ENCODE peak calls at places on chromosomes 13 and 19, in seven cellular contexts. S is ascending aorta, E is foreskin fibroblast, I is colonic mucosa, J is tibial artery, D is fibroblast of lung, X is lung. C is an unnamed sample.

GRCh38 chr19:6196361-6196760 is 60.9 kb downstream of the ACSBG2 start:
- DNase-seq in D (no peak), J (no peak), E (no peak), X (no peak), I (no peak), S (no peak), C (no peak)

GRCh38 chr13:78660130-78660857 is 1.3 kb upstream of the OBI1 start:
- DNase-seq in S (no peak), X (no peak), J (peak; percentile 20), E (no peak), D (peak; percentile 27), I (no peak), C (peak; percentile 33)

GRCh38 chr19:29807178-29807577 is 4.6 kb upstream of the CCNE1 start:
- DNase-seq in S (no peak), I (no peak), J (no peak), X (no peak), D (no peak), E (no peak), C (no peak)

GRCh38 chr19:31963741-31964140 is 381.7 kb upstream of the ZNF507 start:
- DNase-seq in D (no peak), J (no peak), I (no peak), S (no peak), E (no peak), X (no peak), C (no peak)

GRCh38 chr19:35051796-35052195 is 10.3 kb downstream of the HPN start:
- DNase-seq in I (no peak), S (no peak), J (no peak), E (no peak), D (no peak), X (no peak), C (no peak)

GRCh38 chr19:35350591-35350990 is 2.9 kb downstream of the FFAR1 start:
- DNase-seq in J (no peak), S (no peak), E (no peak), D (no peak), X (no peak), I (no peak), C (no peak)

GRCh38 chr19:19372656-19373416 is 32.6 kb upstream of the GATAD2A start:
- DNase-seq in S (peak; percentile 29), I (peak; percentile 89), D (peak; percentile 39), X (peak; percentile 79), J (peak; percentile 68), E (peak; percentile 47), C (peak; percentile 29)

GRCh38 chr13:94073006-94073744 is 406.3 kb downstream of the DCT start:
- DNase-seq in X (no peak), E (peak; percentile 78), I (no peak), D (peak; percentile 91), S (no peak), J (no peak), C (peak; percentile 93)

GRCh38 chr13:32031025-32031814 is at the start of gene FRY:
- DNase-seq in D (peak; percentile 56), S (peak; percentile 20), I (peak; percentile 58), X (peak; percentile 51), E (peak; percentile 35), J (peak; percentile 63), C (peak; percentile 53)

GRCh38 chr19:39971380-39971841 is 446 bp downstream of the PSMC4 start:
- DNase-seq in J (no peak), X (no peak), E (no peak), D (no peak), I (no peak), S (no peak), C (peak; percentile 10)

GRCh38 chr19:44142014-44142523 is 715 bp downstream of the ZNF234 start:
- DNase-seq in S (no peak), X (no peak), J (no peak), D (peak; percentile 44), I (peak; percentile 23), E (peak; percentile 21), C (peak; percentile 45)

GRCh38 chr19:6890938-6891337 is 3.6 kb downstream of the ADGRE1 start:
- DNase-seq in S (no peak), X (no peak), I (no peak), D (no peak), J (no peak), E (no peak), C (no peak)

GRCh38 chr13:35484384-35484783 is 7.9 kb upstream of the MAB21L1 start:
- DNase-seq in X (no peak), E (no peak), J (no peak), D (no peak), I (no peak), S (no peak), C (no peak)

GRCh38 chr19:37007587-37008220 is 70.5 kb upstream of the ZNF420 start:
- DNase-seq in X (peak; percentile 41), J (no peak), D (peak; percentile 71), E (peak; percentile 2), S (no peak), I (peak; percentile 41), C (peak; percentile 67)

GRCh38 chr13:23777571-23777870 is 111.7 kb downstream of the MIPEP start:
- DNase-seq in E (no peak), J (no peak), S (no peak), D (no peak), I (no peak), X (no peak), C (no peak)

GRCh38 chr19:31232871-31233270 is 116.4 kb downstream of the TSHZ3 start:
- DNase-seq in X (no peak), D (peak; percentile 97), E (peak; percentile 91), S (no peak), J (no peak), I (no peak), C (peak; percentile 98)

GRCh38 chr13:79637086-79637763 is 156.3 kb downstream of the NDFIP2 start:
- DNase-seq in S (no peak), X (no peak), E (no peak), J (peak; percentile 35), D (peak; percentile 40), I (no peak), C (no peak)

GRCh38 chr19:7679017-7679720 is 1.5 kb upstream of the TRAPPC5 start:
- DNase-seq in J (no peak), X (no peak), I (no peak), E (no peak), D (no peak), S (no peak), C (no peak)

GRCh38 chr13:98542568-98543379 is 34.1 kb downstream of the STK24 start:
- DNase-seq in X (no peak), E (no peak), D (no peak), I (no peak), J (peak; percentile 46), S (no peak), C (no peak)
- H3K4me3 ChIP-seq in X (no peak overlapping the region), E (no peak overlapping the region), D (no peak overlapping the region), I (no peak overlapping the region), J (peak overlapping the region; percentile 24), S (no peak overlapping the region), C (no peak overlapping the region)

GRCh38 chr13:96025283-96025682 is 27.9 kb downstream of the UGGT2 start:
- DNase-seq in S (no peak), I (no peak), D (peak; percentile 7), J (no peak), X (no peak), E (no peak), C (peak; percentile 29)

GRCh38 chr13:96018135-96018534 is 35.1 kb downstream of the UGGT2 start:
- DNase-seq in D (no peak), J (no peak), E (no peak), S (no peak), I (no peak), X (no peak), C (no peak)

GRCh38 chr13:96020941-96021340 is 32.3 kb downstream of the UGGT2 start:
- DNase-seq in S (no peak), I (peak; percentile 42), E (no peak), X (no peak), J (no peak), D (no peak), C (no peak)

GRCh38 chr13:96020155-96020575 is 33.0 kb downstream of the UGGT2 start:
- DNase-seq in I (peak; percentile 55), S (no peak), J (no peak), D (peak; percentile 80), E (peak; percentile 37), X (no peak), C (peak; percentile 73)
- TF ChIP-seq CTCF in I (peak; percentile 58), S (peak; percentile 30), J (peak; percentile 60), D (peak; percentile 69), E (peak; percentile 55), X (peak; percentile 29), C (peak; percentile 57)

GRCh38 chr13:110388141-110388943 is 81.3 kb downstream of the COL4A2 start:
- DNase-seq in J (no peak), E (no peak), X (peak; percentile 32), S (peak; percentile 65), D (peak; percentile 86), I (no peak), C (peak; percentile 86)
- H3K4me3 ChIP-seq in J (peak overlapping the region; percentile 27), E (no peak overlapping the region), X (no peak overlapping the region), S (peak overlapping the region; percentile 7), D (peak overlapping the region; percentile 5), I (no peak overlapping the region), C (no peak overlapping the region)

GRCh38 chr19:2449019-2449418 is 7.7 kb downstream of the LMNB2 start:
- DNase-seq in E (peak; percentile 44), S (no peak), J (no peak), D (no peak), I (no peak), X (no peak), C (no peak)

GRCh38 chr19:2443116-2443784 is 13.5 kb downstream of the LMNB2 start:
- DNase-seq in X (no peak), I (no peak), E (no peak), D (no peak), J (no peak), S (no peak), C (no peak)

GRCh38 chr19:2443785-2444182 is 13.0 kb downstream of the LMNB2 start:
- DNase-seq in J (no peak), X (no peak), E (no peak), D (no peak), I (no peak), S (no peak), C (no peak)

GRCh38 chr19:2444251-2445002 is 12.3 kb downstream of the LMNB2 start:
- DNase-seq in S (no peak), X (no peak), I (no peak), J (no peak), E (no peak), D (no peak), C (no peak)

DNA sequence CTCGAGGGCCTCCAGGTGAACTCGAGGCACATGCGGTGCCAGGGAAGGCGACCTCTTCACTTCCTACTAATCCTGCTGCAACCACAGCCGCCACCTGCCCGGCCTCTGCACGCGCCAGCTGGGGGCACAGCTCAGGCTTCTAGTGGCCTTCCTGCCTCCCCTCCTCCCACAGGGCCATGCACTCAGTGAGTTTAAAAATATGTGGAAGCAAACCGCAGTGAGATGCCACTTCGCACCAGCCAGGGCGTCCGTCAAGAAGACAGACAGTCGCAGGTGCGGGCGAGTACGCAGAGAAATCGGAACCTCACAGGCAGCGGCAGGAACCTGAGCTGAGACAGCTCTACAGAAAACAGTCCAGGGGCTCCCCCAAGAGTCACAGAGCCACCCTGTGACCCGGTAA is 10.4 kb downstream of the LMNB2 start:
- DNase-seq in J (no peak), I (no peak), X (no peak), D (no peak), E (no peak), S (no peak), C (no peak)
- TF ChIP-seq CTCF in J (no peak), I (no peak), X (no peak), D (no peak), E (no peak), S (no peak), C (no peak)